ENCODE peak calls at places on chromosomes 1 and 21, in five cellular contexts. D is GM23338; A is uterus; N is astrocyte; S is CD4-positive, CD25-positive, alpha-beta regulatory T cell. B is an unnamed sample.
A peak's percentile ranks its signal among the peaks of the same experiment; 100 is the strongest.

GRCh38 chr1:15410223-15410883 is 665 bp downstream of the EFHD2 start:
- DNase-seq in D (no peak), A (no peak), N (no peak), S (peak; percentile 22), B (no peak)

GRCh38 chr1:21705303-21705980 is 36.3 kb upstream of the RAP1GAP start:
- DNase-seq in D (no peak), A (no peak), N (no peak), S (no peak), B (no peak)

GRCh38 chr21:25626752-25627151 is 12.3 kb upstream of the JAM2 start:
- DNase-seq in D (no peak), A (peak; percentile 73), N (no peak), S (no peak), B (no peak)

GRCh38 chr1:188249813-188250212 is 1421.1 kb downstream of the PLA2G4A start:
- DNase-seq in D (no peak), A (no peak), N (no peak), S (no peak), B (no peak)

GRCh38 chr1:73327180-73327793 is 870.7 kb downstream of the LRRIQ3 start:
- DNase-seq in D (no peak), A (no peak), N (no peak), S (no peak), B (no peak)

GRCh38 chr1:240635466-240636256 is 23.7 kb upstream of the GREM2 start:
- DNase-seq in D (no peak), A (no peak), N (no peak), S (no peak), B (no peak)

GRCh38 chr1:41351262-41352151 is 9.7 kb upstream of the FOXO6 start:
- DNase-seq in D (no peak), A (no peak), N (no peak), S (no peak), B (no peak)

GRCh38 chr1:25890249-25891034 is 14.9 kb upstream of the PAQR7 start:
- DNase-seq in D (no peak), A (no peak), N (peak; percentile 81), S (no peak), B (no peak)

GRCh38 chr1:22038036-22038435 is 14.5 kb upstream of the CDC42 start:
- DNase-seq in D (no peak), A (no peak), N (no peak), S (no peak), B (no peak)

GRCh38 chr1:228291906-228292608 is 84.2 kb downstream of the OBSCN start:
- DNase-seq in D (no peak), A (no peak), N (no peak), S (no peak), B (no peak)

GRCh38 chr1:210598135-210598652 is 269.5 kb downstream of the HHAT start:
- DNase-seq in D (no peak), A (no peak), N (peak; percentile 98), S (no peak), B (no peak)

GRCh38 chr21:39155578-39155977 is 27.7 kb downstream of the PSMG1 start:
- DNase-seq in D (no peak), A (no peak), N (no peak), S (no peak), B (no peak)

GRCh38 chr1:121522061-121522759 is 337.4 kb downstream of the SRGAP2C start:
- DNase-seq in D (no peak), A (no peak), N (no peak), S (no peak), B (no peak)

DNA sequence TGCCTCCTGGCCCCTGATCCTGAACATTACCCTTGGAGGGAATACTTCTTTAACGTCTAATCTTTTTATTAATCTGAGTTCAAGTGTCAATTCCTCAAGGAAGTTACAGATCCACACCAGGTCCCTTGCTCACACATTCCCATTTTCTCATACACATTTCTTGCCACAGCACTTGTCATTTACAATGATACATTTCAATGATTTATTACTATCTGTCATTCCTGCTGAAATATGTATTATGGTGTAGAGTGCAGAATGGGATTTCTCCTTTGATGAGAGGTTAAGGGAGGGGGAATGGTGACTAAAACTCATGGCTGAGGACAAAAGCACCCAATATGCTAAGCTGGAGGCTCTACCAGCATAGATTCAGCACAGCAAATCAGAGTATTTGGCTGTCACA is 982.6 kb downstream of the TTLL7 start:
- DNase-seq in D (no peak), A (no peak), N (no peak), S (no peak), B (no peak)
- H3K4me1 ChIP-seq in D (no peaks in the 10 kb centered on the region), A (no peaks in the 10 kb centered on the region), N (no peaks in the 10 kb centered on the region), S (no peaks in the 10 kb centered on the region), B (no peaks in the 10 kb centered on the region)

GRCh38 chr21:44771896-44772525 is 29.6 kb downstream of the UBE2G2 start:
- DNase-seq in D (no peak), A (no peak), N (no peak), S (no peak), B (no peak)

GRCh38 chr21:44778094-44778493 is 23.5 kb downstream of the UBE2G2 start:
- DNase-seq in D (no peak), A (no peak), N (no peak), S (no peak), B (no peak)

GRCh38 chr21:44778499-44778911 is 23.1 kb downstream of the UBE2G2 start:
- DNase-seq in D (no peak), A (no peak), N (no peak), S (peak; percentile 15), B (no peak)

GRCh38 chr21:44773291-44773932 is 28.2 kb downstream of the UBE2G2 start:
- DNase-seq in D (no peak), A (no peak), N (no peak), S (no peak), B (no peak)

DNA sequence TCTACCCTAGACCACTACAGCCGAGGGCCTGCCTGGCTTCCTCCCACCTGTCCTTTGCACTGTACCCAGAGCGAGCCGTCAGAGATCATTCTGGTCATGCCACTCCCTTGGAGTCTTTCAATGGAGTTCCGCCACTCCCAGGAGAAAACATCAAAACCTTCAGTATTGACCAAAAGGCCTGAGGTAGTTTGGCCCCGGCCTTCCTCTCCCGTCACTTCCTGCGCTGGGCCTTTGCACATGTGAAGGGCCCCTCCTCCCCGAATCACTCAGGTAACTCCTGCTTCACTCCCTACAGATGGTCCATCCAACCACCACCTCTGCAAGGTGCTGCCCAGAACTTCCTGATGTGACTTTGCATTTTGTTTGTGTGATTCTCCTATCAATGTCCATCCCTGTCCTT is 26.6 kb downstream of the UBE2G2 start:
- DNase-seq in D (no peak), A (no peak), N (no peak), S (no peak), B (no peak)
- H3K36me3 ChIP-seq in D (peaks cover 33% of the 10 kb centered on the region), A (no peaks in the 10 kb centered on the region), N (peaks cover 31% of the 10 kb centered on the region), S (peaks cover 76% of the 10 kb centered on the region), B (peaks cover 58% of the 10 kb centered on the region)

GRCh38 chr1:156623946-156624813 is 5.0 kb downstream of the HAPLN2 start:
- DNase-seq in D (peak; percentile 90), A (peak; percentile 63), N (no peak), S (peak; percentile 27), B (no peak)

GRCh38 chr1:156622581-156623297 is 3.5 kb downstream of the HAPLN2 start:
- DNase-seq in D (no peak), A (no peak), N (no peak), S (no peak), B (no peak)

GRCh38 chr1:156626079-156626438 is 6.8 kb downstream of the HAPLN2 start:
- DNase-seq in D (no peak), A (no peak), N (no peak), S (no peak), B (no peak)

GRCh38 chr1:156625436-156626078 is 6.3 kb downstream of the HAPLN2 start:
- DNase-seq in D (peak; percentile 73), A (peak; percentile 62), N (no peak), S (peak; percentile 58), B (peak; percentile 39)

GRCh38 chr1:156624814-156625435 is 5.7 kb downstream of the HAPLN2 start:
- DNase-seq in D (peak; percentile 56), A (no peak), N (no peak), S (no peak), B (no peak)
- H3K27ac ChIP-seq in D (no peak overlapping the region), A (peak overlapping the region; percentile 60), N (no peak overlapping the region), S (no peak overlapping the region), B (no peak overlapping the region)

GRCh38 chr1:86928819-86929218 is 14.4 kb downstream of the HS2ST1 start:
- DNase-seq in D (no peak), A (no peak), N (no peak), S (no peak), B (no peak)
- H3K4me1 ChIP-seq in D (peaks cover 21% of the 10 kb centered on the region), A (no peaks in the 10 kb centered on the region), N (no peaks in the 10 kb centered on the region), S (no peaks in the 10 kb centered on the region), B (no peaks in the 10 kb centered on the region)

GRCh38 chr21:33231526-33231925 is 1.8 kb downstream of the IFNAR2 start:
- DNase-seq in D (no peak), A (no peak), N (no peak), S (peak; percentile 67), B (no peak)
- H3K36me3 ChIP-seq in D (no peaks in the 10 kb centered on the region), A (no peaks in the 10 kb centered on the region), N (no peaks in the 10 kb centered on the region), S (peaks cover 15% of the 10 kb centered on the region), B (no peaks in the 10 kb centered on the region)